ENCODE peak calls at places on chromosomes 5 and 9, in four cellular contexts. One of them, this sample, is unnamed.

GRCh38 chr5:20680718-20681302 is 692.8 kb upstream of the CDH18 start:
- DNase-seq in GM12878: no peak
- DNase-seq in HepG2: no peak
- DNase-seq in WTC11: no peak
- DNase-seq in this sample: no peak

GRCh38 chr5:168468836-168469235 is 17.4 kb upstream of the RARS1 start:
- DNase-seq in WTC11: no peak
- DNase-seq in GM12878: no peak
- DNase-seq in HepG2: no peak
- DNase-seq in this sample: no peak

GRCh38 chr9:137789295-137789895 is 88.2 kb upstream of the CACNA1B start:
- DNase-seq in WTC11: no peak
- DNase-seq in GM12878: no peak
- DNase-seq in HepG2: peak; percentile 79
- DNase-seq in this sample: no peak

GRCh38 chr9:89442501-89442978 is 55.4 kb downstream of the SEMA4D start:
- DNase-seq in WTC11: no peak
- DNase-seq in GM12878: no peak
- DNase-seq in HepG2: no peak
- DNase-seq in this sample: no peak

GRCh38 chr9:114098021-114098659 is 952 bp downstream of the KIF12 start:
- DNase-seq in GM12878: no peak
- DNase-seq in HepG2: no peak
- DNase-seq in WTC11: peak; percentile 75
- DNase-seq in this sample: peak; percentile 71

GRCh38 chr5:168652516-168652915 is 73.3 kb upstream of the PANK3 start:
- DNase-seq in HepG2: no peak
- DNase-seq in GM12878: no peak
- DNase-seq in WTC11: no peak
- DNase-seq in this sample: no peak

GRCh38 chr5:43121565-43122484 is 1.1 kb downstream of the ZNF131 start:
- DNase-seq in WTC11: no peak
- DNase-seq in HepG2: peak; percentile 8
- DNase-seq in GM12878: no peak
- DNase-seq in this sample: peak; percentile 29

GRCh38 chr9:75360258-75360657 is 271.9 kb downstream of the OSTF1 start:
- DNase-seq in GM12878: no peak
- DNase-seq in WTC11: no peak
- DNase-seq in HepG2: no peak
- DNase-seq in this sample: no peak

DNA sequence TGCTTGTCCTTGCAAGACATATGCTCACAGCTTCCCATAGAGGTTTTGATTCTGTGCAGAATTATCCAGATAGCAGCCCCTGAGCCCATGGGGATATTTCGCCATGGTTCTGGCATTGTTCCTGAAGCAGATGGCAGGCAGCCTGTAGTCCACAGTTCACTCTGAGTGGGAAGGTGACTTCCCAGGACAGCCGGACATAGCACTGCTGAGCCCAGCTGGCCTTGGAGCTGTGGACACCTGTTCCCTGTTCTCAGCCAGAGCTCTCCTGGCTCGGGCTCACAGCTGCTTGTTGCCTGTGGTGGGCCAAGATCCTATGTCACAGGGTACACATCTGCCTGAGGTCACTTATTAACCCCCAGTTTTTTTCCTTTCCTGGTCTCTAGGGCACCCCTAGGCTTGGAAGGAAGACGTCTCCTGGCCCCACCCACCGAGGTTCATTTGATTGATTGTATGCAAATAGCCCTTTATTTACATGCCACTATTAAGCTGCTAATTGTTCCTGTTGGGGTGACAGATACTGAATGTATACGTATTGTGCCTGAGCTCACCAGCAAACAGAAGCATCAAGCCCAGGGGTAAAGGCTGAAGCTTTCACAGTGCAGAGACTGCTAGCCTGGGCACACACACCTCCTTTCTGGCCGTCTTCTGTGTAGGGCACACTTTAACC is 96.6 kb upstream of the DMRT1 start:
- DNase-seq in GM12878: no peak
- DNase-seq in WTC11: no peak
- DNase-seq in HepG2: peak; percentile 35
- DNase-seq in this sample: no peak
- TF ChIP-seq CREM in GM12878: no peak
- TF ChIP-seq CREM in WTC11: no peak
- TF ChIP-seq CREM in HepG2: no peak
- TF ChIP-seq CREM in this sample: no peak

GRCh38 chr9:112378441-112379176 is 1.3 kb upstream of the HSDL2 start:
- DNase-seq in WTC11: no peak
- DNase-seq in HepG2: no peak
- DNase-seq in GM12878: no peak
- DNase-seq in this sample: no peak
- TF ChIP-seq CREM in WTC11: no peak
- TF ChIP-seq CREM in HepG2: no peak
- TF ChIP-seq CREM in GM12878: no peak
- TF ChIP-seq CREM in this sample: no peak

DNA sequence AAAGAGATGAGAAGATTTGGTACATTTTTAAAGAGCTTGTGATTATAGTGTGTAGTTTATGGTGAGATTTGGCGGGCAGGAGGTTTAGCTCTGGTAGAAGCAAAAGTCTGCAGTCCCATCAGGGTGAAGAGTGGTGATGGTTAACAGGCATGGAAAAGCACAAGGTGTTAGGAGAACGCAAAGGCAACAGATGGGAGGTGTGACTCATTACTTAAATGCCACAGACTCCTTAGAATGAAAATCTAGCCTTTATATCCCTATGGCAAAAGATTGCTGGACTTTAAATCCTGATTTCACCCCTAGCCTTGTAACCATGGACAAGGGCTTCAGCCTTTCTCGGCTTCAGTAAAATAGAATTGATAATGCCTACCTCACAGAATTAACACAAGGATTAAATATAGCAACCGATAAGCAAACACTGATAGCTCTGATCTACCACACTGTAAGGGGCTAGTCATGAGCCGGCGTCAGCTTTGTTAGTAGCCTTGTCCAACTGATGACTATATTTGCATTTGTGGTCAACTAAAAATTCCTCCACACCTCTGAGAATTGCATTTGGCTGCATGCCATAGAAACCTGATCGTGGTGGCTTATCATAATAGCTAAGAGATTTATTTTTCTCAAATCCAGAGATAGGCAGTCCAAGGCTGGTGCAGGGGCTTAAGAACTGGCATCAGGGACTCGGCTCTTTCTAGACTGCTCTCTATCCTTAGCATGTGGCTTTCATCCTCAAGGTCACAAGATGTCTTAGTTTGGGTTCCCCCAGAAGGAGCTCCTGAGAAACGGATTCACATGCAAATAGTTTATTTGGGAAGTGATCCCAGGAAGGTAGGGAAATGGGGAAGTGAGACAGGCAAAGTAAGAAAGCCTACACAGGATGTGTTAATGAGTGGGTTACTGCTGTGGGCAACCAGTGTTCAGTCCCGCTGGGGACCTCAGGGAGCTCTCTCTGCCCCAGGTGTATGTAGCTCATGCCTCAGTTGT is 19.6 kb downstream of the MFAP3 start:
- DNase-seq in GM12878: peak; percentile 63
- DNase-seq in WTC11: no peak
- DNase-seq in HepG2: no peak
- DNase-seq in this sample: no peak
- TF ChIP-seq CREM in GM12878: no peak
- TF ChIP-seq CREM in WTC11: no peak
- TF ChIP-seq CREM in HepG2: no peak
- TF ChIP-seq CREM in this sample: no peak

GRCh38 chr9:20294351-20294750 is 327.9 kb downstream of the MLLT3 start:
- DNase-seq in HepG2: no peak
- DNase-seq in WTC11: no peak
- DNase-seq in GM12878: no peak
- DNase-seq in this sample: no peak

GRCh38 chr9:20291201-20291600 is 331.1 kb downstream of the MLLT3 start:
- DNase-seq in HepG2: peak; percentile 33
- DNase-seq in WTC11: no peak
- DNase-seq in GM12878: no peak
- DNase-seq in this sample: no peak

GRCh38 chr9:20290287-20290686 is 332.0 kb downstream of the MLLT3 start:
- DNase-seq in GM12878: no peak
- DNase-seq in WTC11: no peak
- DNase-seq in HepG2: no peak
- DNase-seq in this sample: no peak

GRCh38 chr9:20289416-20289815 is 332.9 kb downstream of the MLLT3 start:
- DNase-seq in WTC11: no peak
- DNase-seq in GM12878: no peak
- DNase-seq in HepG2: no peak
- DNase-seq in this sample: no peak

GRCh38 chr9:20292002-20292401 is 330.3 kb downstream of the MLLT3 start:
- DNase-seq in HepG2: peak; percentile 30
- DNase-seq in GM12878: no peak
- DNase-seq in WTC11: no peak
- DNase-seq in this sample: peak; percentile 6
- TF ChIP-seq CREM in HepG2: no peak
- TF ChIP-seq CREM in GM12878: no peak
- TF ChIP-seq CREM in WTC11: no peak
- TF ChIP-seq CREM in this sample: no peak

GRCh38 chr5:143695941-143696340 is 116.0 kb upstream of the HMHB1 start:
- DNase-seq in GM12878: no peak
- DNase-seq in HepG2: no peak
- DNase-seq in WTC11: no peak
- DNase-seq in this sample: no peak

GRCh38 chr5:143694357-143694756 is 117.6 kb upstream of the HMHB1 start:
- DNase-seq in HepG2: peak; percentile 67
- DNase-seq in WTC11: no peak
- DNase-seq in GM12878: no peak
- DNase-seq in this sample: no peak

GRCh38 chr5:143691278-143692236 is 120.4 kb upstream of the HMHB1 start:
- DNase-seq in GM12878: no peak
- DNase-seq in WTC11: no peak
- DNase-seq in HepG2: no peak
- DNase-seq in this sample: no peak

GRCh38 chr5:143695244-143695885 is 116.6 kb upstream of the HMHB1 start:
- DNase-seq in WTC11: no peak
- DNase-seq in HepG2: no peak
- DNase-seq in GM12878: no peak
- DNase-seq in this sample: no peak

GRCh38 chr5:143693691-143694252 is 118.2 kb upstream of the HMHB1 start:
- DNase-seq in GM12878: peak; percentile 31
- DNase-seq in HepG2: no peak
- DNase-seq in WTC11: no peak
- DNase-seq in this sample: no peak
- TF ChIP-seq CREM in GM12878: no peak
- TF ChIP-seq CREM in HepG2: no peak
- TF ChIP-seq CREM in WTC11: no peak
- TF ChIP-seq CREM in this sample: no peak

GRCh38 chr5:31393126-31393525 is 138.8 kb downstream of the DROSHA start:
- DNase-seq in GM12878: no peak
- DNase-seq in HepG2: no peak
- DNase-seq in WTC11: no peak
- DNase-seq in this sample: no peak
- TF ChIP-seq CREM in GM12878: no peak
- TF ChIP-seq CREM in HepG2: no peak
- TF ChIP-seq CREM in WTC11: no peak
- TF ChIP-seq CREM in this sample: no peak

GRCh38 chr5:159059722-159060121 is 40.0 kb downstream of the EBF1 start:
- DNase-seq in GM12878: no peak
- DNase-seq in WTC11: no peak
- DNase-seq in HepG2: no peak
- DNase-seq in this sample: no peak
- TF ChIP-seq CREM in GM12878: no peak
- TF ChIP-seq CREM in WTC11: no peak
- TF ChIP-seq CREM in HepG2: no peak
- TF ChIP-seq CREM in this sample: no peak